ENCODE peak calls at places on chromosomes 11 and 22, in five cellular contexts. D is mesendoderm, A is IMR-90, O is H1, S is neuronal stem cell. X is an unnamed sample.

GRCh38 chr22:47236718-47237117 is 474.3 kb downstream of the TBC1D22A start:
- DNase-seq in A (no peak), D (no peak), S (no peak), O (no peak), X (no peak)

GRCh38 chr11:114912826-114913225 is 234.5 kb downstream of the NXPE2 start:
- DNase-seq in D (no peak), O (no peak), S (no peak), A (no peak), X (no peak)

GRCh38 chr11:75298191-75298590 is 53.3 kb downstream of the ARRB1 start:
- DNase-seq in A (no peak), O (no peak), D (no peak), S (no peak), X (no peak)

GRCh38 chr11:19546325-19546724 is 166.3 kb upstream of the NAV2 start:
- DNase-seq in D (no peak), S (no peak), O (no peak), A (no peak), X (no peak)

GRCh38 chr22:20267441-20268288 is 453 bp downstream of the RTN4R start:
- DNase-seq in A (no peak), D (peak; percentile 20), S (no peak), O (no peak), X (no peak)

GRCh38 chr11:67266424-67267187 is at the start of gene GRK2:
- DNase-seq in O (no peak), D (peak; percentile 58), A (peak; percentile 28), S (no peak), X (no peak)

GRCh38 chr11:118338637-118339061 is 3.9 kb downstream of the CD3D start:
- DNase-seq in A (no peak), D (peak; percentile 22), S (no peak), O (no peak), X (no peak)

GRCh38 chr11:68296344-68297051 is 15.9 kb upstream of the LRP5 start:
- DNase-seq in A (no peak), O (no peak), S (no peak), D (no peak), X (no peak)

GRCh38 chr22:39502789-39503464 is 837 bp downstream of the MIEF1 start:
- DNase-seq in D (no peak), O (no peak), S (no peak), A (peak; percentile 41), X (no peak)

GRCh38 chr11:122617297-122617696 is 38.2 kb upstream of the UBASH3B start:
- DNase-seq in A (peak; percentile 4), D (no peak), S (no peak), O (no peak), X (no peak)

GRCh38 chr22:26837784-26838520 is 180.6 kb downstream of the MIAT start:
- DNase-seq in S (no peak), A (no peak), D (peak; percentile 90), O (no peak), X (no peak)

GRCh38 chr22:26835023-26835422 is 177.6 kb downstream of the MIAT start:
- DNase-seq in S (no peak), O (no peak), D (no peak), A (no peak), X (no peak)

GRCh38 chr22:26835929-26836528 is 178.6 kb downstream of the MIAT start:
- DNase-seq in A (peak; percentile 23), O (peak; percentile 78), S (peak; percentile 84), D (peak; percentile 84), X (peak; percentile 84)
- H2AK5ac ChIP-seq in A (no peak overlapping the region), O (peak overlapping the region; percentile 17), S (no peak overlapping the region), D (no peak overlapping the region), X (no peak overlapping the region)

DNA sequence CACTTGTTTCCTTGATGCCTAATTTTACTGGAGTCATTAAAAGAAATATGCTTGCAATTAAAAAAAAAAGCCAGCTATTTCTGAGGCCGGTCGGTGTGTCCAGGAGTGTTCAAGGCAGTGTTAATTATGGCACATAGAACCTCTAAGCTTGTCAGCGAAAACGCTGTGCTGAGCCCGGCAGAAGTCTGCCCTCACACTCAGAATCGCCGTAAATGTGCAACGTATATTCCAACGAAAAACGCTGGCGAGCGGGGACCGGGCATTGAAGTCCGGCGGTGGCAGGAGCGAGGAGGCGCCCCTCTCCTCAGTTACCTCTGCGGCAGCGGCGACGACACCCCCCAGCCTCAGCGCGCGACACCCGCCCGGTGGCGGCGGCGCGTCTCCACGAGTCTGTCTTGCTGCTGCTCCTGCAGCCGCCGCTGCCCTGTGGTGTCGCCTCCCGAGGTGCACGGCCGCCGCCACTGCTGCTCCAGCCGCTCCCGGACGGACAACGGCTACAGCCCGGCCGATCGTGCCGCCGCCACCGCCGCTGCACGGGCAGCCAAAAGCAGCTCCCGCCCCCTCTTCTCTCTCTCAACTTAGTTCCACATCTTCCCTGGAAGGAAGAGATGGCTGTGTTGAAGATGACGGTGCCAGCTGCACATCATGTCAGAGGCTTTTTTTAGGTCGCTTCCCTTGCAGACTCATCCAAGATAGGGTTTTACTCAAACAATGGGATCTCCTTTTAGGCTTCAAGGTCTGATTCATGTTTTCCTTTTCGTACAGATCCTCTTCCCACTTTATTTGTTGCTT is 56.0 kb downstream of the JAM3 start:
- DNase-seq in D (peak; percentile 72), O (no peak), S (peak; percentile 47), A (peak; percentile 66), X (peak; percentile 76)
- H2BK15ac ChIP-seq in D (no peak overlapping the region), O (no peak overlapping the region), S (no peak overlapping the region), A (no peak overlapping the region), X (no peak overlapping the region)

GRCh38 chr11:76769071-76769560 is 14.0 kb upstream of the TSKU start:
- DNase-seq in O (no peak), A (peak; percentile 61), S (no peak), D (peak; percentile 94), X (no peak)

GRCh38 chr11:76767659-76768058 is 15.5 kb upstream of the TSKU start:
- DNase-seq in A (no peak), D (peak; percentile 56), O (no peak), S (no peak), X (no peak)

GRCh38 chr11:76769645-76770586 is 13.2 kb upstream of the TSKU start:
- DNase-seq in O (no peak), D (peak; percentile 89), A (peak; percentile 72), S (no peak), X (no peak)

GRCh38 chr11:76766521-76766920 is 16.6 kb upstream of the TSKU start:
- DNase-seq in S (no peak), A (no peak), O (no peak), D (no peak), X (no peak)

DNA sequence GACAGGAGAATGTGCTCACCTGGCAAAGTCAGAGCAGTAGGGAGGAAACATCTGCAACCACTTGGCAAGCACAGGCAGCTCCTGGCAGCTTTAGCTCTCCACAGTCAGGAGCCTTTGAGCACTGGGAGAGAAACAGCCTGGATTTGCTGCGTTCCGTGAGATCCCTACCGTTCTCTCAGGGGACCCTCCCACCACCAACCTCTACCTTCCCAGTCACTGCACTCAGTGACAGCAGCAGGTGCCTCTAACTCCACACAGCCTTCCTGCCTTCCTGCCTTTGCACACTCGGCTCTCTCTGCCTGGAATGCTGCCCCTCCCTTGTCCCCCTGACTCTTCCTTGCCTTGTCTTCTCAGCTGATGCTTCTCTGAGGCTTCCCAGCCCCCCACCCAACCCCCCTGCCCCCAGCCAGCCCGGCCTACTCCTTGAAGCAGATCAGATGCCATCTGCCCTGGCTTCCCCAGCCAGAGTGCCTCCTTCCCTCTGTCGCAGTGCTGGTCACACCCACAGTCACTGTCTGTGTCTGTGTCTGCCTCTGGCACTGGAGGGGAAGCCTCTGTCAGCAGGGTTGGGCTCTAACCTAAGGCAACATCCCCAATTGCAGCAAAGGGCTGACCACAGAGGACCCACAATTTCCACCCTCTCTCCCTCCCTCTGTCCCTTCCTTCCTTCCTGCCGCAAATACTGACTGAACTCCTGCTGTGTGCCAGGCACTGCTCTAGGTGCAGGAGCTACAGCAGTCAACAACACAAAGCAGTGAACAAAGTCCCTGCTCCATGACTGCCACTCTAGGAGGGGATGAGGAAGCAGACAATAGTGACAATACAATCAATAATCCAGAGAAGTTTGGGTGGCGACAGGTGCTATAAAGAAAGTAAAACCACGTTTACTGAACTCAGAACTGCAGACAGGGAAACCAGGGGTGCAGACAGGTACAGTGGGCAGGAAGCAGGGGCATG is 14.8 kb upstream of the TSKU start:
- DNase-seq in D (peak; percentile 87), A (no peak), S (no peak), O (no peak), X (no peak)
- H2AK5ac ChIP-seq in D (peak overlapping the region; percentile 99), A (peak overlapping the region; percentile 91), S (peak overlapping the region; percentile 38), O (peak overlapping the region; percentile 11), X (no peak overlapping the region)

GRCh38 chr11:65422633-65423515 is at the start of gene NEAT1:
- DNase-seq in D (peak; percentile 94), S (peak; percentile 78), O (peak; percentile 57), A (peak; percentile 92), X (peak; percentile 85)
- H2BK15ac ChIP-seq in D (no peak within 1 kb of the TSS), S (peak within 1 kb of the TSS; percentile 71), O (no peak within 1 kb of the TSS), A (peak within 1 kb of the TSS; percentile 75), X (no peak within 1 kb of the TSS)

GRCh38 chr11:12684821-12685220 is 10.6 kb downstream of the TEAD1 start:
- DNase-seq in A (no peak), O (no peak), S (no peak), D (peak; percentile 80), X (no peak)

GRCh38 chr11:12685229-12685628 is 11.0 kb downstream of the TEAD1 start:
- DNase-seq in O (no peak), D (no peak), A (no peak), S (no peak), X (no peak)

GRCh38 chr11:12687216-12687623 is 13.0 kb downstream of the TEAD1 start:
- DNase-seq in S (no peak), D (peak; percentile 53), A (no peak), O (no peak), X (no peak)

GRCh38 chr11:12687740-12688139 is 13.5 kb downstream of the TEAD1 start:
- DNase-seq in A (no peak), O (peak; percentile 67), S (no peak), D (peak; percentile 95), X (peak; percentile 78)

DNA sequence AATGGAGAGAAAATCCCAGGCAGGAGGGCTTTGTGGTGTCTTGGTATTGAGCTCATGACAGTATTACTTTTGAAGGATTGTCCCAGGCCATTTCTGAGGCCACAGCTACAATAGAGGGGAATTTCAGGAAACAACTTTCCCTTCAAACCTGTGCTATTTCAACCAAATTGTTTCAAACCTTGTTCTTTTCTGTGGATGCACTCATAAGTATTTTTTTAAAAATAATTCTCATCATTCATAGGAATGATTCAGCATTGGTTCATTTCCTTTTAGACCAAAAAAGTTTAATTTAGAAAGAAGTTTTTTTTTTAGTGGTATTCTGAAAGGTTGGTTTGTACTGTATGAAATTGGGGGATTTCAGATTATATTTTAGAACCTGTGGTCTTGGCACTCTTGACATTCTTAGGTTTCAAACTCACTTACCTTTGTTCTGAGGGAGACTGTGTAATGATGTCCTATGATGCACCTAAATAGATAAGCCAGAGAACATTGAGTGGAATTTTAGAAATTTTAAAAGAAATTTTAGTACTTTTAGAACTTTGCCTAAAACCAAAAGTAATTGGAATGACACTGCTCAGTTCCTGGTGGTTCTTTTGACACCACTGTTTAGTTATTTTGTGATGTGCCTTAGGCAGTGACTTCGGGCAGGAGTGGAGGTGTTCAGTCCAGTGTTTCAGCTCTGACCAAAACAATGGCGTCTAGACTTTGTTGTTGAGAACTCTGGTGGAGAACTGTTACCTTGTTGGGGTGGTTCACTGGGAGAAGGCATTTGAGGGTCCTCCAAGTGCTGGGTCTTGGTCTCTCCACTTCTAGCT is 12.2 kb downstream of the TEAD1 start:
- DNase-seq in S (no peak), O (no peak), A (no peak), D (no peak), X (no peak)
- H2AK5ac ChIP-seq in S (no peak overlapping the region), O (no peak overlapping the region), A (peak overlapping the region; percentile 68), D (no peak overlapping the region), X (no peak overlapping the region)

X was measured in H9.